ENCODE peak calls at places on chromosome 17, in five cellular contexts. Q is effector memory CD4-positive, alpha-beta T cell; N is left ventricle myocardium inferior; M is cardiac muscle cell; C is ovary. S is an unnamed sample. For H3K9me3, the result is how much of the 10 kb centered on the place peaks cover.

GRCh38 chr17:50604470-50604869 is 30.2 kb upstream of the ABCC3 start:
- DNase-seq in Q (no peak), N (peak), M (no peak), C (peak), S (peak)

GRCh38 chr17:39223907-39224777 is 1.6 kb downstream of the STAC2 start:
- DNase-seq in Q (no peak), N (no peak), M (no peak), C (no peak), S (no peak)

GRCh38 chr17:58409432-58409831 is 7.9 kb downstream of the RNF43 start:
- DNase-seq in Q (no peak), N (no peak), M (no peak), C (no peak), S (no peak)

GRCh38 chr17:62119373-62119772 is 54.3 kb upstream of the MED13 start:
- DNase-seq in Q (no peak), N (no peak), M (no peak), C (no peak), S (no peak)

GRCh38 chr17:72465191-72466024 is 344.6 kb downstream of the SOX9 start:
- DNase-seq in Q (no peak), N (no peak), M (no peak), C (no peak), S (peak)

GRCh38 chr17:55158439-55158838 is 106.3 kb upstream of the HLF start:
- DNase-seq in Q (no peak), N (no peak), M (no peak), C (no peak), S (no peak)

GRCh38 chr17:72342582-72343527 is 222.0 kb downstream of the SOX9 start:
- DNase-seq in Q (no peak), N (peak), M (no peak), C (no peak), S (no peak)

GRCh38 chr17:57906910-57907309 is 48.3 kb downstream of the CUEDC1 start:
- DNase-seq in Q (no peak), N (no peak), M (peak), C (no peak), S (peak)

GRCh38 chr17:38898812-38899348 is 26.5 kb upstream of the LASP1NB start:
- DNase-seq in Q (peak), N (no peak), M (no peak), C (no peak), S (no peak)

GRCh38 chr17:66952031-66952524 is 12.4 kb upstream of the CACNG4 start:
- DNase-seq in Q (no peak), N (no peak), M (no peak), C (no peak), S (peak)

GRCh38 chr17:77668518-77668917 is 290.0 kb upstream of the TNRC6C start:
- DNase-seq in Q (no peak), N (no peak), M (no peak), C (no peak), S (no peak)

GRCh38 chr17:67615011-67615561 is 102.7 kb upstream of the NOL11 start:
- DNase-seq in Q (no peak), N (no peak), M (no peak), C (no peak), S (peak)

GRCh38 chr17:6061290-6061689 is 8.9 kb upstream of the WSCD1 start:
- DNase-seq in Q (no peak), N (no peak), M (no peak), C (no peak), S (no peak)

GRCh38 chr17:66830451-66830850 is 4.5 kb upstream of the CACNG5 start:
- DNase-seq in Q (no peak), N (no peak), M (no peak), C (no peak), S (peak)

GRCh38 chr17:30519707-30520106 is 42.5 kb downstream of the GOSR1 start:
- DNase-seq in Q (no peak), N (no peak), M (no peak), C (no peak), S (no peak)

GRCh38 chr17:40510328-40510648 is 8.9 kb upstream of the TNS4 start:
- DNase-seq in Q (no peak), N (no peak), M (no peak), C (peak), S (no peak)

GRCh38 chr17:82800885-82801284 is 38.9 kb downstream of the ZNF750 start:
- DNase-seq in Q (no peak), N (no peak), M (no peak), C (no peak), S (no peak)

GRCh38 chr17:75835315-75835987 is 8.8 kb downstream of the UNC13D start:
- DNase-seq in Q (no peak), N (no peak), M (no peak), C (no peak), S (no peak)

GRCh38 chr17:17426184-17426583 is 50.6 kb upstream of the MED9 start:
- DNase-seq in Q (no peak), N (no peak), M (no peak), C (no peak), S (no peak)

GRCh38 chr17:17423656-17424055 is 53.1 kb upstream of the MED9 start:
- DNase-seq in Q (no peak), N (no peak), M (no peak), C (no peak), S (peak)

GRCh38 chr17:17425591-17425990 is 51.2 kb upstream of the MED9 start:
- DNase-seq in Q (no peak), N (no peak), M (no peak), C (no peak), S (peak)

GRCh38 chr17:17425005-17425404 is 51.8 kb upstream of the MED9 start:
- DNase-seq in Q (no peak), N (no peak), M (no peak), C (no peak), S (no peak)

DNA sequence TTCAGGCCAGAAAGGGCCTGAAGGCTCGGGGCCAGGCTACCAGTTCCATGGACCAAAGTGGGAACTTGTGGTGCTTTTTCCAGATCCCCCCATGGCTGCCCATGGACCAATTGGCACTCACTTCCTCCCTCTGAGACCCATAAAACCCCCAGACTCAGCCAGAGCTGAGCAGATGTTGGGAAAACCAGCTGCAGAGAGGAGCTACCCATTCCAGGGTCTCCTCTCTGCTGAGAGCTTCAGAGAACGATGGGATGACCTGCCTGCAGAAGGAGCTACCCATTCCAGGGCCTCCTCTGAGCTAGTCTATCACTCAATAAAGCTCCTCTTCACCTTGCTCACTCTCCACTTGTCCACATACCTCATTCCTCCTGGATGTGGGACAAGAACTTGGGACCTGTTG is 52.2 kb upstream of the MED9 start:
- DNase-seq in Q (no peak), N (no peak), M (no peak), C (no peak), S (no peak)
- H3K4me3 ChIP-seq in Q (no peak), N (no peak), M (no peak), C (no peak), S (no peak)

DNA sequence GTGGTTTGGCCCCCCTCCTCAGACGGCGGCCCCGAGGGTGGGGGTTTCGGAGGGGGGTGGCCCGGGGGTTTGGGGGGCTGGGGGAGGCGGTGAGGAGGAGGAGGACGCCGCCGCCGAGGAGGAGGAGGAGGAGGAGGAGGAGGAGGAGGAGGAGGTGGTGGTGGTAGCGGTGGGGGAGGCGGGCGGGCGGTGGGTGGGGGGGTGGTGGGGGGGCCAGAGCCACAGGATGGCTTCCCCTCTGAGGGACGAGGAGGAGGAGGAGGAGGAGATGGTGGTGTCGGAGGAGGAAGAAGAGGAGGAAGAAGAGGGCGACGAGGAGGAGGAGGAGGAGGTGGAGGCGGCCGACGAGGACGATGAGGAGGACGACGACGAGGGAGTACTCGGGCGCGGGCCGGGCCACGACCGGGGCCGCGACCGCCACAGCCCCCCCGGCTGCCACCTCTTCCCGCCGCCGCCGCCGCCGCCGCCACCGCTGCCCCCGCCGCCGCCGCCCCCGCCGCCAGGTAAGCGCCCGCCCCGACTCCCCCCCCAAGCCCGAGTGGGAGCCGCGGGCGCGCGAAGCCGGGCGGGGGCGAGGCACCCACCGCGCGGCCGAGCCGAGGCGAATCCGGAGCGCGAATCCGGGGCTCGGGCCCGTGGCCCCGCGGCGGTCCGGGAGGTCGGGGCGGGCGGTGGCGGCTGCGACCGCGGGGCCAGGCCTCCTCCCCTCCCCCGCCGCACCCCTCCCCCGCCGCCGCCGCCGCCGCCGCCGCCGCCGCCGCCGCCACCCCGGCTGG is 3.8 kb upstream of the CHD3 start:
- DNase-seq in Q (peak), N (no peak), M (peak), C (peak), S (no peak)
- H3K27ac ChIP-seq in Q (peak), N (peak), M (peak), C (peak), S (peak)

GRCh38 chr17:28261219-28261618 is 57.8 kb upstream of the TMEM97 start:
- DNase-seq in Q (no peak), N (no peak), M (no peak), C (no peak), S (no peak)
- H3K9me3 ChIP-seq in Q (under half), N (under half), M (under half), C (under half), S (under half)

GRCh38 chr17:7444682-7445010 is 215 bp upstream of the CHRNB1 start:
- DNase-seq in Q (no peak), N (no peak), M (no peak), C (no peak), S (peak)
- H3K4me3 ChIP-seq in Q (no peak), N (peak), M (peak), C (no peak), S (peak)

DNA sequence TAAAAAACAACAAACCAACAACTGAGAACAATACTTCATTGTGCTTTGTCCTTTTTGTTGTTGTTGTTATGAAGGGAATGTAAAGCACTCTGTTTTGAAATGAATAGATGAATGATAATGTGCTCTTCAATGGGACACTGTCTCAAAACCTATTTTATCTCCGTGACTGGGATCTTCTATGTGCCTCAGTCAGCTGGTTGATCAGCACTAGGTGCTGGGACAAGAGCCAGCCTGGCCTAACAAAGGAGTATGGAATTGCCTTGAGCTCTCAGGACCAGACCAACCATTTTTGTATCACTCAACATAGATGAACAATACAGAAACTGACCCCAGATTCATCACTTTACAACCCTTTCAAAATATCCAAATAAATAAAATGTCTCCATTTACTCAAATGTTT is 440.2 kb downstream of the KCNJ2 start:
- DNase-seq in Q (no peak), N (no peak), M (no peak), C (no peak), S (no peak)
- H3K27ac ChIP-seq in Q (no peak), N (no peak), M (no peak), C (no peak), S (no peak)

GRCh38 chr17:65824901-65825300 is 263.5 kb upstream of the AXIN2 start:
- DNase-seq in Q (no peak), N (no peak), M (no peak), C (no peak), S (no peak)

GRCh38 chr17:65833214-65833613 is 271.8 kb upstream of the AXIN2 start:
- DNase-seq in Q (no peak), N (no peak), M (no peak), C (no peak), S (no peak)

GRCh38 chr17:65830356-65830755 is 268.9 kb upstream of the AXIN2 start:
- DNase-seq in Q (no peak), N (no peak), M (no peak), C (no peak), S (no peak)
- H3K9me3 ChIP-seq in Q (under half), N (half or more), M (under half), C (under half), S (under half)

DNA sequence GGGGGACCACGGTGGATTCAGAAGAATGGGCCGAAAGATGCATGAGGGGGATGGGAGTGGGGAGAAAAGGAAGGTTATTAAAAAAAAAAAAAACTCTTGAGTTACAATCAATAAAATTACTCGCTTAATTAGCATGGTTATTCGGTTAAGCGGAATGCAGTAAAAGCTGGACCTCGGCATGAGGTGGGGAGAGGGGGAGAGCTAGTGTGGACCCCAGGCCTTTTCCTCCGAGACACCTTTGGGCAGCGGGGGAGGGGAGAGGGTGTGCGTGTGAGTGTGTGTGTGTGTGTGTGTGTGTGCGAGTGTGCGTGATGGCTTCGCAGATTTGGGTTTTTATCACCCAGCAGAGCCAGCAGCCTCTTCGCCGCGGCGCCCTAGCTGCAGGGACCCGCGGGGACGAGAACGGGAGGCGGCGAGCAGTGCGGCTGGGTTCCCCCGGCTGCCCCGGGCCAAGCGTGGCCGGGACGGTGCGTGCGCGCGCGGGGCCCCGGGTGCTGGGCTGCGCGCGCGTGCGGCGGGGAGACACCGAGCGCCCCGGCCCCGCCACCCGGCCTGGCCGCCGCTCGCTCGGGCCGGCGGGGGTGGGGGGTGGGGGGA is 3.7 kb downstream of the BAHCC1 start:
- DNase-seq in Q (no peak), N (no peak), M (no peak), C (no peak), S (no peak)
- H3K4me3 ChIP-seq in Q (no peak), N (peak), M (peak), C (peak), S (peak)

GRCh38 chr17:37081287-37081686 is 132.5 kb downstream of the AATF start:
- DNase-seq in Q (no peak), N (no peak), M (no peak), C (no peak), S (no peak)
- H3K27ac ChIP-seq in Q (no peak), N (no peak), M (no peak), C (no peak), S (no peak)

GRCh38 chr17:27087935-27088766 is 205.8 kb upstream of the WSB1 start:
- DNase-seq in Q (no peak), N (no peak), M (no peak), C (no peak), S (no peak)

GRCh38 chr17:27083408-27084185 is 210.3 kb upstream of the WSB1 start:
- DNase-seq in Q (no peak), N (no peak), M (no peak), C (no peak), S (no peak)

GRCh38 chr17:27088767-27089078 is 205.2 kb upstream of the WSB1 start:
- DNase-seq in Q (no peak), N (no peak), M (no peak), C (no peak), S (no peak)

GRCh38 chr17:27085517-27085916 is 208.4 kb upstream of the WSB1 start:
- DNase-seq in Q (no peak), N (no peak), M (no peak), C (no peak), S (no peak)

DNA sequence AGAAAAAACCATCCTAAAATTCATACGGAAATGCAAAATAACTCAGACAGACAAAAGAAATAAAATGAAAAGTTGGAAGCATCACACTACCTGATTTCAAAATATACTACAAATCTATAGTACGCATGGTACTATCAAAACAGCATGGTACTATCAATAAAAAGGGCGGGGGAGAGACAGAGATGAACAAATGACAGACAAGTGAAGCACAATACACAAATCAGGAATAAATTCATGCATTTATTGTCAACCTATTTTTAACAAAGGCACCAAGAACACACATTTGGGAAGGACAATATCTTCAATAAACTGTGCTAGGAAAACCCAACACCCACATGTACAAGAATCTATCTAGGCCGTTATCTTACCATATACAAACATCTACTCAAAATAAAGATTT is 207.4 kb upstream of the WSB1 start:
- DNase-seq in Q (no peak), N (no peak), M (no peak), C (no peak), S (no peak)
- H3K9me3 ChIP-seq in Q (under half), N (under half), M (under half), C (under half), S (under half)

GRCh38 chr17:37068266-37068665 is 119.5 kb downstream of the AATF start:
- DNase-seq in Q (no peak), N (no peak), M (no peak), C (no peak), S (peak)
- H3K4me3 ChIP-seq in Q (no peak), N (no peak), M (no peak), C (no peak), S (peak)